ENCODE peak calls at places on chromosomes 16 and 17, in seven cellular contexts. Q, H, W, O, C, D and I are unnamed samples.

GRCh38 chr16:782766-783403 is 5.3 kb downstream of the RPUSD1 start:
- DNase-seq in H (no peak), D (no peak), O (no peak), C (no peak), W (no peak), Q (no peak), I (no peak)

GRCh38 chr17:45222273-45222993 is 748 bp downstream of the FMNL1 start:
- DNase-seq in H (no peak), D (no peak), O (peak), C (no peak), Q (no peak), W (peak), I (no peak)

GRCh38 chr17:69853533-69854262 is 221.3 kb upstream of the KCNJ16 start:
- DNase-seq in W (no peak), D (no peak), Q (no peak), O (no peak), C (no peak), H (no peak), I (no peak)

GRCh38 chr17:77645441-77646430 is 312.8 kb upstream of the TNRC6C start:
- DNase-seq in W (peak), H (no peak), D (peak), Q (no peak), C (no peak), O (no peak), I (no peak)

GRCh38 chr16:82704369-82704768 is 77.6 kb downstream of the CDH13 start:
- DNase-seq in Q (no peak), W (no peak), D (no peak), O (no peak), H (no peak), C (no peak), I (no peak)

GRCh38 chr17:35313875-35314409 is 59.5 kb downstream of the SLFN11 start:
- DNase-seq in D (no peak), W (no peak), Q (no peak), C (no peak), H (no peak), O (peak), I (no peak)

GRCh38 chr17:18043491-18043890 is 4.3 kb downstream of the GID4 start:
- DNase-seq in W (no peak), C (no peak), H (peak), Q (peak), O (no peak), D (no peak), I (no peak)

GRCh38 chr17:14918540-14918939 is 346.6 kb downstream of the PMP22 start:
- DNase-seq in O (no peak), D (no peak), W (no peak), Q (peak), C (no peak), H (no peak), I (no peak)

GRCh38 chr16:82185012-82185411 is 15.0 kb upstream of the MPHOSPH6 start:
- DNase-seq in Q (no peak), W (no peak), O (no peak), H (no peak), D (no peak), C (no peak), I (no peak)

GRCh38 chr17:77319211-77320031 is 178.7 kb downstream of the SEC14L1 start:
- DNase-seq in Q (peak), O (peak), C (peak), D (peak), W (peak), H (no peak), I (no peak)

GRCh38 chr16:50369133-50369804 is 481 bp upstream of the BRD7 start:
- DNase-seq in C (no peak), W (no peak), D (no peak), H (peak), Q (no peak), O (peak), I (no peak)

GRCh38 chr16:23901178-23902131 is 65.7 kb downstream of the PRKCB start:
- DNase-seq in Q (no peak), W (no peak), C (no peak), H (peak), O (peak), D (no peak), I (no peak)

GRCh38 chr16:87918314-87918713 is 18.0 kb downstream of the CA5A start:
- DNase-seq in H (no peak), D (peak), C (no peak), O (no peak), W (no peak), Q (no peak), I (no peak)

GRCh38 chr17:14373587-14374259 is 72.8 kb downstream of the HS3ST3B1 start:
- DNase-seq in H (no peak), W (no peak), D (no peak), C (no peak), O (no peak), Q (no peak), I (no peak)

GRCh38 chr17:80254396-80255241 is 6.0 kb upstream of the RNF213 start:
- DNase-seq in D (peak), O (peak), C (peak), Q (peak), H (peak), W (peak), I (peak)

GRCh38 chr16:77212736-77213541 is 13.7 kb downstream of the SYCE1L start:
- DNase-seq in D (no peak), C (no peak), O (peak), H (peak), Q (peak), W (peak), I (no peak)

GRCh38 chr16:77208382-77208781 is 9.2 kb downstream of the SYCE1L start:
- DNase-seq in C (no peak), D (no peak), O (no peak), H (no peak), W (no peak), Q (no peak), I (no peak)

GRCh38 chr16:77213542-77214108 is 14.4 kb downstream of the SYCE1L start:
- DNase-seq in C (peak), W (no peak), O (no peak), Q (peak), H (peak), D (peak), I (peak)

GRCh38 chr16:77214411-77215138 is 15.4 kb downstream of the SYCE1L start:
- DNase-seq in O (no peak), C (no peak), Q (no peak), W (no peak), D (no peak), H (no peak), I (no peak)

GRCh38 chr16:77211880-77212735 is 12.9 kb downstream of the SYCE1L start:
- DNase-seq in O (peak), D (no peak), W (peak), C (no peak), Q (peak), H (peak), I (no peak)
- TF ChIP-seq CTCF in O (no peak), D (no peak), W (peak), C (no peak), Q (no peak), H (no peak), I (no peak)

GRCh38 chr17:58328195-58329034 is at the start of gene TSPOAP1:
- DNase-seq in Q (no peak), O (peak), D (no peak), C (no peak), H (no peak), W (peak), I (no peak)
- H3K4me3 ChIP-seq in Q (no peak), O (peak), D (no peak), C (no peak), H (no peak), W (peak), I (no peak)

GRCh38 chr17:29682054-29682453 is 59.3 kb upstream of the CORO6 start:
- DNase-seq in D (no peak), H (peak), W (no peak), Q (no peak), O (peak), C (no peak), I (no peak)
- TF ChIP-seq CTCF in D (no peak), H (no peak), W (no peak), Q (no peak), O (no peak), C (peak), I (no peak)

GRCh38 chr17:1752425-1752941 is 9.4 kb upstream of the SERPINF1 start:
- DNase-seq in O (no peak), D (no peak), H (no peak), Q (no peak), W (peak), C (no peak), I (no peak)
- H3K4me3 ChIP-seq in O (no peak), D (no peak), H (no peak), Q (no peak), W (peak), C (no peak), I (no peak)

GRCh38 chr16:52068447-52069074 is 478.4 kb downstream of the TOX3 start:
- DNase-seq in D (no peak), O (no peak), W (no peak), H (no peak), C (no peak), Q (peak), I (peak)
- TF ChIP-seq CTCF in D (no peak), O (no peak), W (peak), H (no peak), C (no peak), Q (peak), I (peak)